ENCODE peak calls at places on chromosomes 6 and 20, in nine cellular contexts. F, E, P, Q, O, M, U, Y and I are unnamed samples.

GRCh38 chr20:22814475-22815205 is 220.5 kb upstream of the SSTR4 start:
- DNase-seq in F (no peak), E (no peak), P (no peak), Q (no peak), O (no peak), M (no peak), U (no peak), Y (no peak), I (no peak)

GRCh38 chr20:33277471-33278441 is 5.3 kb upstream of the BPIFB1 start:
- DNase-seq in F (no peak), E (no peak), P (no peak), Q (no peak), O (no peak), M (no peak), U (no peak), Y (no peak), I (no peak)

GRCh38 chr6:10951675-10952282 is 64.9 kb downstream of the SYCP2L start:
- DNase-seq in F (no peak), E (peak; percentile 39), P (no peak), Q (peak; percentile 78), O (no peak), M (peak; percentile 20), U (peak; percentile 35), Y (no peak), I (peak; percentile 45)

GRCh38 chr6:52328303-52328662 is 33.7 kb upstream of the PAQR8 start:
- DNase-seq in F (no peak), E (no peak), P (no peak), Q (no peak), O (no peak), M (no peak), U (no peak), Y (no peak), I (no peak)

GRCh38 chr20:62752181-62752670 is 43.6 kb downstream of the NTSR1 start:
- DNase-seq in F (no peak), E (no peak), P (peak; percentile 3), Q (no peak), O (no peak), M (no peak), U (no peak), Y (no peak), I (no peak)

GRCh38 chr20:19540401-19540800 is 217.7 kb upstream of the RIN2 start:
- DNase-seq in F (no peak), E (no peak), P (no peak), Q (no peak), O (no peak), M (no peak), U (peak; percentile 35), Y (no peak), I (peak; percentile 15)

GRCh38 chr6:26312501-26313390 is 52.3 kb upstream of the BTN3A2 start:
- DNase-seq in F (peak; percentile 82), E (peak; percentile 24), P (peak; percentile 61), Q (peak; percentile 84), O (peak; percentile 87), M (peak; percentile 83), U (no peak), Y (no peak), I (no peak)

GRCh38 chr20:17498641-17499040 is 32.5 kb downstream of the BFSP1 start:
- DNase-seq in F (no peak), E (no peak), P (no peak), Q (no peak), O (no peak), M (no peak), U (no peak), Y (no peak), I (no peak)

GRCh38 chr6:53300656-53301551 is 47.8 kb downstream of the ELOVL5 start:
- DNase-seq in F (no peak), E (no peak), P (peak; percentile 24), Q (peak; percentile 61), O (no peak), M (no peak), U (no peak), Y (no peak), I (no peak)

GRCh38 chr6:158205220-158205944 is 37.2 kb downstream of the GTF2H5 start:
- DNase-seq in F (no peak), E (no peak), P (no peak), Q (no peak), O (peak; percentile 45), M (no peak), U (no peak), Y (no peak), I (no peak)

GRCh38 chr6:71205336-71205956 is 83.2 kb upstream of the OGFRL1 start:
- DNase-seq in F (no peak), E (no peak), P (no peak), Q (no peak), O (no peak), M (peak; percentile 44), U (no peak), Y (no peak), I (no peak)

GRCh38 chr6:10655508-10656055 is 38.8 kb downstream of the C6orf52 start:
- DNase-seq in F (no peak), E (no peak), P (no peak), Q (no peak), O (no peak), M (no peak), U (peak; percentile 42), Y (no peak), I (peak; percentile 52)

GRCh38 chr6:33181141-33181540 is 11.1 kb downstream of the COL11A2 start:
- DNase-seq in F (no peak), E (no peak), P (no peak), Q (no peak), O (no peak), M (no peak), U (no peak), Y (no peak), I (no peak)

GRCh38 chr6:47357827-47358226 is 48.1 kb upstream of the TNFRSF21 start:
- DNase-seq in F (no peak), E (no peak), P (no peak), Q (no peak), O (no peak), M (no peak), U (no peak), Y (no peak), I (no peak)

GRCh38 chr6:90890681-90891337 is 303.9 kb upstream of the MAP3K7 start:
- DNase-seq in F (no peak), E (no peak), P (no peak), Q (no peak), O (no peak), M (no peak), U (no peak), Y (no peak), I (no peak)

GRCh38 chr6:81889644-81890043 is 137.2 kb upstream of the TENT5A start:
- DNase-seq in F (no peak), E (no peak), P (no peak), Q (no peak), O (no peak), M (no peak), U (no peak), Y (no peak), I (no peak)

GRCh38 chr20:15241696-15242095 is 904.3 kb upstream of the FLRT3 start:
- DNase-seq in F (no peak), E (no peak), P (no peak), Q (peak; percentile 2), O (no peak), M (no peak), U (no peak), Y (no peak), I (no peak)
- TF ChIP-seq CTCF in F (no peak), E (no peak), P (no peak), Q (no peak), O (no peak), M (no peak), U (no peak), Y (no peak), I (no peak)

DNA sequence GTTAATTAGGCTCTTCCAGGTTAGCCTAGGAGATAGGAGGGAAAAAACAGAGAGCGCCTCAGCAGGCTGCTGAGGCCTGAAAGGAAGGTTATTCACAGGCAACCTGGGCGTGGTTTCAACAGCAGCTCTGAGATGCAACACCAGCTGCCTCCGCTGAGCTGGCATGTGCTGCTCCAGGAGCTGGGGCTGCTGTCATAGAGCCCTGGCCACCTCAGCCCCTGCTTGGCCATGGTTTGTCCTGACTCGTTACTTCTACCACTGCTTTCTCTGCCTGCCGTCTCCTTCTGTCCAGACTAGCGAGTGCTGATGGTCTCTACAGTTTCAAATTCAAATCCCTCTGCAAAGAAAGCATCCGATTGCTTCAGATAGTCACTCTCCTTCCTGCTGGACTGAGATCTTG is 32.5 kb upstream of the RPP40 start:
- DNase-seq in F (no peak), E (no peak), P (no peak), Q (peak; percentile 51), O (peak; percentile 79), M (peak; percentile 29), U (no peak), Y (no peak), I (no peak)
- TF ChIP-seq CTCF in F (no peak), E (no peak), P (no peak), Q (peak; percentile 3), O (no peak), M (no peak), U (no peak), Y (peak; percentile 12), I (no peak)

GRCh38 chr6:112270756-112271155 is 16.4 kb upstream of the LAMA4 start:
- DNase-seq in F (no peak), E (no peak), P (no peak), Q (no peak), O (no peak), M (no peak), U (no peak), Y (no peak), I (no peak)

GRCh38 chr6:112269979-112270378 is 15.6 kb upstream of the LAMA4 start:
- DNase-seq in F (no peak), E (no peak), P (no peak), Q (no peak), O (no peak), M (no peak), U (no peak), Y (no peak), I (no peak)

GRCh38 chr6:112268011-112268410 is 13.6 kb upstream of the LAMA4 start:
- DNase-seq in F (no peak), E (no peak), P (no peak), Q (no peak), O (no peak), M (no peak), U (no peak), Y (no peak), I (no peak)

GRCh38 chr6:112268628-112269027 is 14.3 kb upstream of the LAMA4 start:
- DNase-seq in F (no peak), E (no peak), P (no peak), Q (no peak), O (no peak), M (no peak), U (no peak), Y (no peak), I (no peak)

DNA sequence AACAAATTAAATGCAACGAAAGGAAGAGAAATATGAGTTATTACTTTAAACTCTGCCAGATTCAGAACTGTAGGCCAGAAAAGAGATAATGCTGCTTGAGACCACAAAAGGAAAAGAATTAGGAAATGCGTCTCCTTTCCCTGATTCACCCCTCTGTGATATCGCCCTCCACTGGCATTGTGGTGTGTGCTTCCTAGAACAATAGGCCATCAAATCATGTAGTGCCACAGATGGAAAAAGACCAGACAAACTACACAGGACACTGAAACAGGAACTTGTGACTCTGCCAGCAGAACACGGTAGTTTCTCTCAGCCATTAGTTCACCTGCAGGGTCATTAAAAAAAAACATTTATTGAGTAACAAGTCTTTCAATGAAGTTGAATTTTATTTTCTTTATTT is 14.8 kb upstream of the LAMA4 start:
- DNase-seq in F (no peak), E (no peak), P (no peak), Q (peak; percentile 83), O (no peak), M (no peak), U (no peak), Y (no peak), I (no peak)
- TF ChIP-seq CTCF in F (no peak), E (peak; percentile 41), P (peak; percentile 50), Q (peak; percentile 77), O (no peak), M (peak; percentile 31), U (no peak), Y (peak; percentile 30), I (no peak)

GRCh38 chr6:8539446-8539845 is 104.1 kb upstream of the SLC35B3 start:
- DNase-seq in F (no peak), E (peak; percentile 37), P (no peak), Q (peak; percentile 15), O (no peak), M (no peak), U (peak; percentile 27), Y (no peak), I (peak; percentile 7)
- TF ChIP-seq CTCF in F (no peak), E (no peak), P (peak; percentile 26), Q (no peak), O (no peak), M (peak; percentile 34), U (no peak), Y (peak; percentile 24), I (no peak)